ENCODE peak calls at places on chromosome 6, in six cellular contexts. L is ovary; W is GM23338; J is PC-9; H is esophagus squamous epithelium; V is CD4-positive, alpha-beta memory T cell. U is an unnamed sample. For H3K27me3, the result is how much of the 10 kb centered on the place peaks cover.

GRCh38 chr6:136791296-136792065 is 796 bp downstream of the MAP3K5 start:
- DNase-seq in L (peak), W (peak), J (peak), H (no peak), V (peak), U (peak)

GRCh38 chr6:4374231-4374630 is 238.9 kb upstream of the ECI2 start:
- DNase-seq in L (no peak), W (no peak), J (no peak), H (no peak), V (no peak), U (no peak)

GRCh38 chr6:31165986-31166385 is 4.5 kb downstream of the POU5F1 start:
- DNase-seq in L (no peak), W (no peak), J (no peak), H (no peak), V (no peak), U (no peak)

GRCh38 chr6:73817238-73817637 is 121.2 kb downstream of the CD109 start:
- DNase-seq in L (no peak), W (no peak), J (no peak), H (no peak), V (no peak), U (no peak)

GRCh38 chr6:53440331-53440730 is 91.6 kb upstream of the ELOVL5 start:
- DNase-seq in L (no peak), W (peak), J (no peak), H (no peak), V (no peak), U (no peak)

GRCh38 chr6:14638932-14639875 is 521.6 kb downstream of the CD83 start:
- DNase-seq in L (no peak), W (peak), J (no peak), H (no peak), V (no peak), U (no peak)

GRCh38 chr6:75800133-75800532 is 51.1 kb downstream of the MYO6 start:
- DNase-seq in L (no peak), W (no peak), J (no peak), H (no peak), V (no peak), U (no peak)

GRCh38 chr6:132648356-132648755 is 10.6 kb downstream of the TAAR1 start:
- DNase-seq in L (no peak), W (no peak), J (peak), H (no peak), V (peak), U (no peak)

GRCh38 chr6:55818482-55818881 is 56.9 kb downstream of the BMP5 start:
- DNase-seq in L (no peak), W (no peak), J (no peak), H (no peak), V (no peak), U (no peak)

GRCh38 chr6:70150521-70150920 is 152.4 kb downstream of the COL9A1 start:
- DNase-seq in L (no peak), W (no peak), J (no peak), H (no peak), V (no peak), U (no peak)

GRCh38 chr6:112268628-112269027 is 14.3 kb upstream of the LAMA4 start:
- DNase-seq in L (no peak), W (no peak), J (no peak), H (no peak), V (no peak), U (no peak)

GRCh38 chr6:113488812-113489685 is 368.1 kb upstream of the MARCKS start:
- DNase-seq in L (no peak), W (peak), J (no peak), H (no peak), V (no peak), U (no peak)

GRCh38 chr6:39362487-39362865 is 40.0 kb upstream of the KCNK16 start:
- DNase-seq in L (no peak), W (peak), J (no peak), H (no peak), V (no peak), U (no peak)

GRCh38 chr6:159056003-159056402 is 11.2 kb upstream of the TAGAP start:
- DNase-seq in L (no peak), W (no peak), J (no peak), H (no peak), V (no peak), U (no peak)

GRCh38 chr6:101085327-101085726 is 204.2 kb upstream of the ASCC3 start:
- DNase-seq in L (no peak), W (peak), J (no peak), H (no peak), V (no peak), U (no peak)

GRCh38 chr6:69802995-69803394 is 6.2 kb upstream of the LMBRD1 start:
- DNase-seq in L (no peak), W (peak), J (no peak), H (no peak), V (no peak), U (no peak)

GRCh38 chr6:30591008-30591407 is 19.8 kb downstream of the ABCF1 start:
- DNase-seq in L (no peak), W (no peak), J (peak), H (no peak), V (no peak), U (no peak)

GRCh38 chr6:154510144-154510905 is at the start of gene CNKSR3:
- DNase-seq in L (peak), W (peak), J (peak), H (no peak), V (no peak), U (no peak)

GRCh38 chr6:1711136-1711535 is 101.4 kb downstream of the FOXC1 start:
- DNase-seq in L (no peak), W (no peak), J (no peak), H (no peak), V (no peak), U (no peak)

GRCh38 chr6:38281131-38281530 is 358.6 kb downstream of the BTBD9 start:
- DNase-seq in L (no peak), W (no peak), J (no peak), H (no peak), V (no peak), U (no peak)

GRCh38 chr6:152993847-152994246 is 8.7 kb downstream of the MTRF1L start:
- DNase-seq in L (no peak), W (no peak), J (no peak), H (no peak), V (no peak), U (no peak)

GRCh38 chr6:93644611-93645010 is 225.3 kb upstream of the EPHA7 start:
- DNase-seq in L (no peak), W (no peak), J (no peak), H (no peak), V (no peak), U (no peak)

GRCh38 chr6:14059791-14060436 is 57.7 kb upstream of the CD83 start:
- DNase-seq in L (no peak), W (no peak), J (peak), H (no peak), V (no peak), U (no peak)

GRCh38 chr6:4303638-4304037 is 168.3 kb upstream of the ECI2 start:
- DNase-seq in L (no peak), W (no peak), J (no peak), H (no peak), V (no peak), U (no peak)

GRCh38 chr6:24536466-24536865 is 41.7 kb downstream of the ALDH5A1 start:
- DNase-seq in L (no peak), W (no peak), J (no peak), H (no peak), V (no peak), U (no peak)

DNA sequence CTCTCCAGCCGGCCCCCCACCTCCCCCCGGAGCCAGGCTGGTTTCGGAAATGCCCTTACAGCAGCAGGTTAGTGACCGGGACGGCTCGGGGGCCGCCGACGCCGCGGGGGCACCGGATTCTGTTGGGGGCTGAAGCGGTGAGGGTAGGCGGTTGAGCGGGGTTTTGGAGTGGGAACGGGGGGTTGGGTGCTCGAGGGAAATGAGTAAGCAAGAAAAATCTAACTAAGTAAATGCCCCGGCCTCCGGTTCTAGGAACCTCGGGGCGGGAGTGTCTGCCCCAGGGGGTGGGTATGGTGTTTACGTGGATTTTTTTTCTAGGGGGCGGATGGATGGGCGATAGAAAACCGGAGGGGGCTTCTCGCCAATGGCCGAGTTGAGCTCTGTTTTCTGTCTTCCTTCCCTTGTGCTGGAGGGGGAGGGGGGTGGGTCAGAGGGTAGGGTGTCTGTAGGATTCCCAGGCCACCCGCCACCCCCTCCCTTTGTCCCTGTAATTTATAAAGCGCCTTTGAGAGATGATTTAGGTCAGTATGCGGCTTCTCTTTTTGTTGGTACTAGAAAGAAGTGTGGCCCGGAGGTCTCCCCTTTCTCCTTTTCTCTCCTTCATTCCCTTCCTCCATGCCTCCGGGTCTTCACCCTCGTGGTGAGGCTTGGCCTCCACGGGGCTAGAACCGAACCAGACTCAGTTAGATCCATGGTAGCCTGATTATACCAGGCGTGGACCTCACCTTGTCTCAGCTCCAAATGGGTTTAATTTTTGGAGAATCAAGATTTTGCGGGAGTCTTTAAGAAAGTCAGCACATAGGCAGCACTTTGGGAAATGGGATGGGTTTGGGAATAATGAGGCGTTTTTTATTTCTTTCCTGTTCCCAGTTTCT is 2.3 kb downstream of the E2F3 start:
- DNase-seq in L (peak), W (peak), J (peak), H (no peak), V (peak), U (peak)
- H3K27me3 ChIP-seq in L (under half), W (under half), J (under half), H (under half), V (under half), U (under half)

GRCh38 chr6:144346719-144347446 is 61.7 kb downstream of the UTRN start:
- DNase-seq in L (no peak), W (no peak), J (peak), H (no peak), V (no peak), U (no peak)

GRCh38 chr6:144349690-144350132 is 64.6 kb downstream of the UTRN start:
- DNase-seq in L (no peak), W (no peak), J (peak), H (no peak), V (no peak), U (no peak)

GRCh38 chr6:144350176-144350575 is 65.0 kb downstream of the UTRN start:
- DNase-seq in L (no peak), W (no peak), J (no peak), H (no peak), V (peak), U (no peak)

GRCh38 chr6:144347447-144347758 is 62.3 kb downstream of the UTRN start:
- DNase-seq in L (no peak), W (no peak), J (no peak), H (no peak), V (no peak), U (no peak)

DNA sequence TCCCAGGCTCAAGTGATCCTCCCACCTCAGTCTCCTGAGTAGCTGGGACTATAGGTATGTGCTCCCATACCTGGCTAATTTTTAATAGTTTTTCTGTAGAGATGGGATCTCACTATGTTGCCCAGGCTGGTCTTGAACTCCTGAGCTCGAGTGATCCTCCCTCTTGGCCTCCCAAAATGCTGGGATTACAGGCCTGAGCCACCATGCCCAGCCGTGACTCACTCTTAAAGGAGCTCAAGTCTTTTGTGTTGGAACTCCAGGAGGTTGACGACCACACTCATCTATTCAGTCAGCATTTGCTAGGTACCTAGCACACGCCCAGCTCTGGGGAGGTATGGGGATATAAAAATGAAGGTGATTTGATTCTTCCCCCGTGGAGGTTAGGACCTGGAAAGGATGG is 62.8 kb downstream of the UTRN start:
- DNase-seq in L (no peak), W (peak), J (no peak), H (no peak), V (no peak), U (no peak)
- H3K27ac ChIP-seq in L (no peak), W (no peak), J (peak), H (peak), V (peak), U (peak)

GRCh38 chr6:137811912-137812553 is 55.0 kb upstream of the TNFAIP3 start:
- DNase-seq in L (no peak), W (no peak), J (no peak), H (no peak), V (no peak), U (no peak)
- H3K4me3 ChIP-seq in L (no peak), W (no peak), J (peak), H (no peak), V (no peak), U (no peak)

GRCh38 chr6:149918151-149918905 is 4.6 kb downstream of the RAET1G start:
- DNase-seq in L (peak), W (no peak), J (no peak), H (no peak), V (no peak), U (no peak)

GRCh38 chr6:149913085-149913484 is 9.8 kb downstream of the RAET1G start:
- DNase-seq in L (no peak), W (no peak), J (no peak), H (no peak), V (no peak), U (no peak)

GRCh38 chr6:149913542-149914240 is 9.2 kb downstream of the RAET1G start:
- DNase-seq in L (no peak), W (no peak), J (no peak), H (no peak), V (no peak), U (no peak)

GRCh38 chr6:149917679-149918078 is 5.2 kb downstream of the RAET1G start:
- DNase-seq in L (no peak), W (no peak), J (no peak), H (no peak), V (no peak), U (no peak)

DNA sequence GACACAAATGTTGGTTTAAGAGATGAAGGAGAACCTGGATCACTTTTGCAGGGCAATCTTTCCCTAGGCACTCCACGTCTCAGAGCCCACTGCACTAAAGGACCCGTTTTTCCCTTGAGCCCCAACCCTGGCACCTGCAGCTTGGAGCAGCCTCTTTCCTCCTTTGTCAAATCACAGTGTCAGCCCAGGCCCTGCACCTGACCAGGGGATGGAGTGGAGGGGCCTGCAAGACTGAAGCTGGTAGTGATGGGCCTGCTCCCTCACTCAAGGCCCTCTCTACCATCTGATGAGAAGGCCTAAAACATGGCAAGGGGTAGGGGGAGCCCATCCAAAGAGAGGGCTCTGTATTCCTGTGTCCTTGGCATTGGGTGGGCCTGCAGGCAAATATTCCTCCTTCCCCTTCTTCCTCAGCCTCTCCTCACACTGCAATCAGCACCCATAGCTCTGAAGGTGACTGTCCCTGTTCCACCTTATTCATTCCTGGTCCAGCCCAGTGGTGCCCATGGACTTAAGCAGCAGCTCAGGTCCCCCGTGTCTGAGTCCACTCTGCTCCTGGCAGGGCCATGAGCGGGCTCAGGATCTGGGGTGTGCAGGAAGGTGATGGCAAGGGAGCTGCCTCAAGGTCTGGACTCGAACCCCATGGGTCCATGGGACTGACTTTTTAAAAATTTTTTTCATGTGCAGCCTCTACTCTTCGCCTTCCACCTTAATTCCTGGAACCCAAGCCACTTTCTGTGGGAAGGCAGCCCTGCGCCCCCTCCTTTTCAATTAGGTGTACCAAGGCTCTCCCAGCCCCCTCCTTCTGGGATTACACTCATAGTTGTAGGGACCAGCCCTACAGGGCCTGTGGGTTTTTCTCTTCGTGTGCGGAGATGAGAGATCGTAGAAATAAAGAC is 6.7 kb downstream of the RAET1G start:
- DNase-seq in L (no peak), W (no peak), J (no peak), H (no peak), V (no peak), U (no peak)
- H3K27me3 ChIP-seq in L (under half), W (under half), J (under half), H (under half), V (under half), U (under half)

DNA sequence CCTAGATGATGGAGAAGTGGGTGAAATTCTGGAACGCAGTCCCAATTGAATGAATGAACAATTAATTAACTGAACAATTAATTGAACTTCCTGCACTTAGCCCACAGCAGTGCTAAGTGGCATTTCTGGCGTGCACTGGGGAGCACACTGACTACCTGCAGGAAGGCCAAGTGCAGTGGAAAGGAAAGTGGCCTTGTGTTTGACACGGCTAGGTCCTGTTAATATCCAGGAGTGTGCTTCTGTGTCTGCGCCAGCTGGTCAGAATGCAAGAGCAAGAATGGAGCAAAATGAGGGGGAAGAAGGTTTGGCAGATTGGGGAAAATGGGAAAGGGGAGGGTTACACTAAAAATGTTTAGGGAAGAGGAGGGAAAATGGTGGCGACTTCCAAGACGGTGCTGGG is 64.4 kb downstream of the CLIC5 start:
- DNase-seq in L (no peak), W (no peak), J (no peak), H (no peak), V (no peak), U (no peak)
- H3K27ac ChIP-seq in L (no peak), W (no peak), J (no peak), H (no peak), V (no peak), U (no peak)

GRCh38 chr6:28809947-28810654 is 113.7 kb downstream of the TRIM27 start:
- DNase-seq in L (no peak), W (peak), J (no peak), H (no peak), V (no peak), U (no peak)

GRCh38 chr6:28810655-28811053 is 113.1 kb downstream of the TRIM27 start:
- DNase-seq in L (no peak), W (no peak), J (no peak), H (no peak), V (no peak), U (no peak)

GRCh38 chr6:28811873-28812272 is 111.9 kb downstream of the TRIM27 start:
- DNase-seq in L (no peak), W (peak), J (no peak), H (no peak), V (no peak), U (no peak)

GRCh38 chr6:28807682-28808280 is 116.0 kb downstream of the TRIM27 start:
- DNase-seq in L (no peak), W (peak), J (peak), H (no peak), V (no peak), U (no peak)

GRCh38 chr6:28808383-28808782 is 115.4 kb downstream of the TRIM27 start:
- DNase-seq in L (no peak), W (no peak), J (no peak), H (no peak), V (no peak), U (no peak)
- H3K4me3 ChIP-seq in L (no peak), W (peak), J (peak), H (no peak), V (no peak), U (no peak)

GRCh38 chr6:50829898-50830439 is 11.3 kb downstream of the TFAP2B start:
- DNase-seq in L (no peak), W (no peak), J (no peak), H (no peak), V (no peak), U (no peak)
- H3K27me3 ChIP-seq in L (under half), W (half or more), J (under half), H (under half), V (under half), U (under half)

DNA sequence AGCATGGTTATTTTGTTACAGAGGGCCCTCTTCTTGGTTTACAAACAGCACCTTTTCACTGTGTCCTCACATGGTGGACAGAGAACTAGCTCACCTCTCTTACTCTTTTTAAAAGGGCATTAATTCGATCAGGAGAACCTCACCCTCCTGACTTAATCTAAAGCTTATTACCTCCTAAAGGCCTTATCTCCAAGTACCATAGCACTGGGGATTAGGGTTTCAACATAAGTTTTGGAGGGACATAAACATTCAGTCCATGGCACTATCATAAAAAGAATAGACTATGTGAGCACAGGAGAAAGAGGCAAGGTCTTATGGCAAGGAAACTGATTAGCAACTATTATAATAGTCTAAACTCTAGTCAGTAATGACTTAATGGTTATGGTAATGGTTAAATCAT is 736.2 kb upstream of the ADGRB3 start:
- DNase-seq in L (no peak), W (no peak), J (no peak), H (no peak), V (no peak), U (no peak)
- H3K27ac ChIP-seq in L (no peak), W (no peak), J (no peak), H (no peak), V (no peak), U (no peak)

U was measured in effector memory CD4-positive, alpha-beta T cell.